ENCODE peak calls at places on chromosomes 2 and 18, in eight cellular contexts. N is progenitor cell of endocrine pancreas, Y is fibroblast of villous mesenchyme, P is epithelial cell of esophagus, R is AG04449, U is NCI-H748 treated with DMSO at 0.1 percent for 48 hours, G is HT1080, E is A172. M is an unnamed sample.
A peak's percentile ranks its signal among the peaks of the same experiment; 100 is the strongest.

GRCh38 chr2:95158441-95158840 is 1.2 kb downstream of the ZNF514 start:
- DNase-seq in G (no peak), Y (no peak), U (no peak), E (no peak), R (no peak), P (no peak), N (no peak), M (no peak)

GRCh38 chr2:177466337-177467195 is 74.0 kb downstream of the AGPS start:
- DNase-seq in Y (no peak), U (no peak), P (no peak), G (peak; percentile 15), E (peak; percentile 36), R (no peak), N (no peak), M (peak; percentile 44)

GRCh38 chr2:147351789-147352188 is 493.0 kb upstream of the ACVR2A start:
- DNase-seq in U (peak; percentile 13), R (no peak), E (no peak), P (no peak), N (no peak), Y (no peak), G (no peak), M (no peak)

GRCh38 chr2:128378231-128379020 is 59.8 kb upstream of the HS6ST1 start:
- DNase-seq in Y (no peak), G (no peak), N (no peak), E (no peak), R (no peak), U (no peak), P (no peak), M (no peak)

GRCh38 chr2:27889774-27890145 is 427 bp downstream of the RBKS start:
- DNase-seq in N (no peak), G (peak; percentile 13), U (no peak), E (no peak), P (peak; percentile 21), R (no peak), Y (no peak), M (no peak)

GRCh38 chr2:191358325-191359025 is 113.3 kb downstream of the MYO1B start:
- DNase-seq in R (no peak), E (no peak), Y (no peak), N (no peak), U (no peak), P (no peak), G (no peak), M (no peak)

GRCh38 chr2:47819834-47820233 is 36.9 kb downstream of the MSH6 start:
- DNase-seq in G (peak; percentile 8), P (no peak), U (no peak), Y (peak; percentile 21), N (no peak), E (peak; percentile 33), R (no peak), M (no peak)

GRCh38 chr2:64978514-64979268 is 10.5 kb upstream of the SLC1A4 start:
- DNase-seq in N (no peak), E (peak; percentile 59), P (peak; percentile 58), G (peak; percentile 17), Y (no peak), R (no peak), U (no peak), M (no peak)

GRCh38 chr2:8023241-8023640 is 658.6 kb upstream of the ID2 start:
- DNase-seq in N (no peak), U (no peak), P (no peak), G (no peak), Y (no peak), E (no peak), R (no peak), M (no peak)

GRCh38 chr18:39561136-39561535 is 1995.5 kb upstream of the CELF4 start:
- DNase-seq in E (peak; percentile 72), U (no peak), N (no peak), P (no peak), Y (peak; percentile 31), G (peak; percentile 25), R (no peak), M (no peak)

GRCh38 chr2:85648619-85649018 is 19.4 kb downstream of the SFTPB start:
- DNase-seq in Y (peak; percentile 82), E (peak; percentile 57), R (no peak), N (no peak), P (peak; percentile 27), G (peak; percentile 28), U (no peak), M (peak; percentile 52)

GRCh38 chr2:112572005-112572404 is 12.4 kb upstream of the CHCHD5 start:
- DNase-seq in N (no peak), Y (no peak), G (no peak), R (no peak), U (no peak), P (no peak), E (no peak), M (no peak)

GRCh38 chr2:222871291-222871690 is 10.5 kb downstream of the ACSL3 start:
- DNase-seq in R (no peak), Y (no peak), E (no peak), G (no peak), N (no peak), U (no peak), P (no peak), M (no peak)

GRCh38 chr2:3340144-3340543 is 37.5 kb downstream of the EIPR1 start:
- DNase-seq in R (no peak), P (no peak), U (no peak), G (no peak), Y (no peak), N (no peak), E (no peak), M (no peak)

GRCh38 chr2:127589876-127590275 is 54.4 kb downstream of the MYO7B start:
- DNase-seq in P (no peak), G (no peak), Y (no peak), R (no peak), U (no peak), N (no peak), E (no peak), M (no peak)

GRCh38 chr2:174094542-174094941 is 129.4 kb upstream of the SP3 start:
- DNase-seq in R (no peak), U (no peak), P (no peak), E (no peak), Y (no peak), G (no peak), N (no peak), M (no peak)

GRCh38 chr2:216877085-216877484 is 17.2 kb upstream of the TNP1 start:
- DNase-seq in E (no peak), N (no peak), R (no peak), U (no peak), G (no peak), P (peak; percentile 33), Y (no peak), M (no peak)

GRCh38 chr2:109218087-109218791 is 89.2 kb downstream of the SH3RF3 start:
- DNase-seq in N (no peak), E (peak; percentile 59), G (peak; percentile 89), P (no peak), R (no peak), Y (peak; percentile 67), U (no peak), M (peak; percentile 38)

GRCh38 chr18:36504928-36505327 is 207.4 kb downstream of the FHOD3 start:
- DNase-seq in N (no peak), U (no peak), E (no peak), G (no peak), P (peak; percentile 43), R (no peak), Y (no peak), M (no peak)

GRCh38 chr2:30732876-30733275 is 74.4 kb downstream of the CAPN13 start:
- DNase-seq in Y (no peak), U (no peak), G (no peak), R (no peak), E (no peak), P (no peak), N (no peak), M (no peak)

GRCh38 chr2:8488001-8488738 is 193.7 kb upstream of the ID2 start:
- DNase-seq in Y (no peak), E (peak; percentile 58), G (no peak), N (no peak), U (no peak), R (no peak), P (no peak), M (no peak)

GRCh38 chr2:219508933-219509779 is 5.1 kb upstream of the ASIC4 start:
- DNase-seq in E (no peak), U (no peak), R (no peak), P (no peak), N (no peak), Y (no peak), G (no peak), M (no peak)

GRCh38 chr2:156340377-156340776 is 7.9 kb upstream of the NR4A2 start:
- DNase-seq in Y (no peak), P (peak; percentile 27), N (no peak), G (no peak), R (no peak), U (no peak), E (no peak), M (no peak)

GRCh38 chr2:101698419-101699190 is 1.1 kb downstream of the MAP4K4 start:
- DNase-seq in P (peak; percentile 59), G (peak; percentile 52), U (no peak), Y (peak; percentile 59), N (no peak), E (peak; percentile 37), R (no peak), M (peak; percentile 12)

GRCh38 chr2:2698182-2699116 is 367.4 kb upstream of the MYT1L start:
- DNase-seq in N (no peak), R (no peak), P (peak; percentile 6), U (peak; percentile 50), Y (no peak), G (peak; percentile 17), E (peak; percentile 2), M (no peak)

GRCh38 chr2:23380562-23381065 is 4.4 kb upstream of the KLHL29 start:
- DNase-seq in N (no peak), P (no peak), G (peak; percentile 76), U (no peak), R (no peak), Y (peak; percentile 8), E (peak; percentile 56), M (peak; percentile 32)